ENCODE peak calls at places on chromosomes 7 and 10, in ten cellular contexts. W, R, O, D, Z, J, V, K, F and G are unnamed samples.

GRCh38 chr10:60942604-60943269 is 1.2 kb downstream of the RHOBTB1 start:
- DNase-seq in K (peak), Z (no peak), R (peak), O (peak), F (no peak), V (peak), J (peak), W (peak), D (peak), G (peak)

GRCh38 chr10:3048114-3049019 is 19.0 kb upstream of the PFKP start:
- DNase-seq in Z (no peak), O (no peak), F (no peak), W (peak), R (no peak), V (no peak), K (no peak), J (no peak), D (no peak), G (peak)

GRCh38 chr7:82443044-82443800 is at the start of gene CACNA2D1:
- DNase-seq in R (peak), O (peak), Z (peak), F (peak), W (peak), V (no peak), J (peak), D (no peak), K (peak), G (peak)

GRCh38 chr10:73339436-73339835 is 19.2 kb downstream of the CFAP70 start:
- DNase-seq in Z (no peak), K (no peak), O (no peak), F (no peak), W (no peak), J (no peak), R (peak), V (no peak), D (peak), G (no peak)

GRCh38 chr10:98074315-98074911 is 44.0 kb upstream of the CRTAC1 start:
- DNase-seq in K (peak), D (peak), R (no peak), J (peak), Z (no peak), O (no peak), W (no peak), F (no peak), V (no peak), G (peak)

GRCh38 chr10:92839191-92840085 is 8.9 kb upstream of the EXOC6 start:
- DNase-seq in O (peak), Z (peak), R (peak), J (peak), K (peak), W (peak), D (no peak), V (peak), F (peak), G (peak)

GRCh38 chr10:6102128-6102527 is 13.3 kb downstream of the RBM17 start:
- DNase-seq in R (no peak), O (no peak), Z (no peak), V (no peak), J (no peak), K (no peak), W (no peak), F (no peak), D (no peak), G (no peak)

GRCh38 chr7:45217358-45217757 is 59.8 kb downstream of the RAMP3 start:
- DNase-seq in K (peak), J (no peak), W (no peak), D (peak), Z (peak), F (no peak), R (no peak), O (no peak), V (no peak), G (peak)

GRCh38 chr7:47636111-47636692 is 54.3 kb upstream of the TNS3 start:
- DNase-seq in W (no peak), Z (no peak), D (no peak), J (no peak), V (no peak), R (no peak), F (peak), K (no peak), O (peak), G (peak)

GRCh38 chr10:110783509-110784103 is 88.1 kb upstream of the PDCD4 start:
- DNase-seq in K (no peak), F (no peak), W (peak), D (no peak), O (no peak), J (no peak), V (no peak), R (no peak), Z (no peak), G (no peak)

GRCh38 chr7:42292991-42293521 is 56.0 kb upstream of the GLI3 start:
- DNase-seq in Z (no peak), F (no peak), J (no peak), R (no peak), W (no peak), V (peak), K (no peak), O (no peak), D (peak), G (no peak)

GRCh38 chr10:79273603-79274002 is 73.7 kb upstream of the PPIF start:
- DNase-seq in O (peak), Z (no peak), V (no peak), D (no peak), K (no peak), J (no peak), W (no peak), F (no peak), R (peak), G (no peak)

GRCh38 chr7:1941464-1942025 is 271.5 kb downstream of the ELFN1 start:
- DNase-seq in V (no peak), K (no peak), F (peak), D (no peak), W (no peak), R (peak), J (no peak), Z (no peak), O (peak), G (no peak)

GRCh38 chr10:88978463-88978862 is 12.1 kb upstream of the FAS start:
- DNase-seq in Z (no peak), K (no peak), D (no peak), V (no peak), F (no peak), J (no peak), O (no peak), R (no peak), W (no peak), G (no peak)

GRCh38 chr10:133474833-133475734 is 21.3 kb downstream of the SCART1 start:
- DNase-seq in O (no peak), D (no peak), Z (no peak), K (no peak), F (peak), V (no peak), W (no peak), R (no peak), J (no peak), G (no peak)

GRCh38 chr7:38932509-38933168 is 23.6 kb upstream of the VPS41 start:
- DNase-seq in F (peak), J (peak), R (peak), D (no peak), K (peak), O (peak), W (peak), Z (peak), V (peak), G (peak)

GRCh38 chr10:110546077-110546476 is 21.4 kb upstream of the SMC3 start:
- DNase-seq in K (no peak), F (no peak), R (no peak), W (peak), O (no peak), D (no peak), Z (no peak), V (no peak), J (no peak), G (no peak)

GRCh38 chr10:55002420-55002819 is 201.4 kb upstream of the PCDH15 start:
- DNase-seq in W (no peak), F (no peak), J (no peak), O (no peak), Z (no peak), V (no peak), D (no peak), K (no peak), R (no peak), G (no peak)

GRCh38 chr7:150408393-150409299 is 29.5 kb downstream of the ZNF775 start:
- DNase-seq in J (no peak), K (peak), D (no peak), V (no peak), O (no peak), F (no peak), R (no peak), Z (no peak), W (no peak), G (no peak)

GRCh38 chr7:97555845-97556431 is 175.9 kb upstream of the TAC1 start:
- DNase-seq in V (no peak), D (peak), F (no peak), J (peak), R (no peak), Z (no peak), O (no peak), W (no peak), K (no peak), G (no peak)

GRCh38 chr7:44236333-44236728 is 35.6 kb downstream of the YKT6 start:
- DNase-seq in V (no peak), D (no peak), F (no peak), W (no peak), R (no peak), O (no peak), K (no peak), Z (no peak), J (peak), G (peak)

GRCh38 chr7:124351950-124352349 is 319.1 kb upstream of the TMEM229A start:
- DNase-seq in R (no peak), V (peak), O (peak), J (peak), W (no peak), F (no peak), D (no peak), Z (no peak), K (no peak), G (no peak)

GRCh38 chr7:17005277-17005676 is 123.5 kb upstream of the AGR3 start:
- DNase-seq in O (no peak), R (no peak), J (no peak), K (no peak), F (no peak), D (no peak), V (no peak), Z (no peak), W (no peak), G (no peak)

GRCh38 chr7:50265968-50266694 is 38.4 kb upstream of the IKZF1 start:
- DNase-seq in F (no peak), O (no peak), Z (no peak), D (no peak), V (no peak), J (no peak), K (no peak), W (no peak), R (no peak), G (no peak)

GRCh38 chr7:121401896-121402295 is 5.8 kb upstream of the FAM3C start:
- DNase-seq in V (no peak), O (no peak), W (peak), Z (no peak), J (no peak), K (no peak), F (no peak), D (no peak), R (no peak), G (peak)

GRCh38 chr10:69624245-69624786 is 5.7 kb upstream of the FAM241B start:
- DNase-seq in K (no peak), D (no peak), F (no peak), V (no peak), W (no peak), O (no peak), Z (no peak), R (no peak), J (no peak), G (no peak)

GRCh38 chr10:110862961-110863360 is 8.8 kb upstream of the PDCD4 start:
- DNase-seq in Z (no peak), V (no peak), R (no peak), J (no peak), D (no peak), F (no peak), W (peak), K (no peak), O (no peak), G (no peak)

GRCh38 chr7:137697026-137697425 is 149.7 kb downstream of the DGKI start:
- DNase-seq in Z (no peak), W (peak), V (no peak), D (no peak), F (no peak), R (no peak), K (no peak), J (no peak), O (no peak), G (no peak)

GRCh38 chr7:107078517-107078966 is 34.0 kb downstream of the PRKAR2B start:
- DNase-seq in D (peak), R (no peak), Z (peak), J (no peak), V (peak), K (no peak), O (no peak), F (no peak), W (peak), G (peak)

GRCh38 chr10:100216006-100216405 is 13.4 kb downstream of the CHUK start:
- DNase-seq in O (no peak), J (no peak), V (no peak), D (no peak), W (no peak), F (no peak), Z (no peak), R (no peak), K (no peak), G (no peak)

GRCh38 chr7:134478707-134479106 is 19.8 kb upstream of the AKR1B1 start:
- DNase-seq in J (no peak), F (no peak), O (no peak), K (no peak), D (peak), W (no peak), R (no peak), Z (no peak), V (no peak), G (peak)

GRCh38 chr7:50849991-50850390 is 67.3 kb upstream of the GRB10 start:
- DNase-seq in K (no peak), D (no peak), F (no peak), R (no peak), Z (no peak), W (no peak), J (no peak), V (no peak), O (no peak), G (no peak)

GRCh38 chr10:132183046-132183445 is 3.7 kb upstream of the DPYSL4 start:
- DNase-seq in D (peak), V (peak), K (peak), O (no peak), F (no peak), R (no peak), W (no peak), Z (no peak), J (no peak), G (no peak)

GRCh38 chr10:8636371-8636770 is 581.9 kb downstream of the GATA3 start:
- DNase-seq in V (no peak), R (no peak), D (no peak), Z (no peak), J (no peak), O (no peak), F (no peak), W (no peak), K (no peak), G (no peak)

GRCh38 chr7:50660040-50660829 is 95.0 kb upstream of the DDC start:
- DNase-seq in F (no peak), O (no peak), R (no peak), W (no peak), V (no peak), J (no peak), D (no peak), K (no peak), Z (no peak), G (no peak)

GRCh38 chr10:128035557-128035973 is 90.7 kb downstream of the MKI67 start:
- DNase-seq in J (peak), F (no peak), W (peak), R (peak), D (peak), V (no peak), O (peak), K (no peak), Z (peak), G (no peak)

GRCh38 chr10:69406816-69407580 is 9.7 kb downstream of the TACR2 start:
- DNase-seq in Z (no peak), D (no peak), F (no peak), K (no peak), V (no peak), J (no peak), O (no peak), W (no peak), R (no peak), G (no peak)

GRCh38 chr7:11817111-11817710 is 14.8 kb downstream of the THSD7A start:
- DNase-seq in J (peak), V (no peak), K (no peak), O (no peak), R (no peak), D (no peak), Z (no peak), W (no peak), F (no peak), G (no peak)

DNA sequence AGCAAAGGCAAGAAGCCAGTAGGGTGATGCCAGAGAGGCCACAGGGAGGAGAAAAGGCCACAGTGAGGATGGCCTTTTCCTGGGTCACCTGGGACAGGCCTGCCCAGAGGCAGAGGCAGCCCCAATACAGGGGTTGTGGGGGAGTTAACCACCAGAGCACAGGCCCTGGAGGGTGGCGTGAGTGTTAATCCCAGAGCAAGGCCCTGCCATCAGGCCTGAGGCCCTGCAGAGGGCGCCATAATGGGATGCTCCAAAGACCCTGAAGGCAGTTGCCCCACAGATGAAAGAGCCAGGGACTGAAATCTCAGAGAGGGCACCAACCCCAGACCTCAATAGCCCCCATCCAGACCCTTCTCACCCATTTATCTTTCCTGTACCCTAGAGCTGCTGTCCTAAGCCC is 23.9 kb downstream of the SLC13A4 start:
- DNase-seq in R (no peak), K (no peak), W (no peak), V (no peak), Z (no peak), D (no peak), O (no peak), F (no peak), J (peak), G (no peak)
- TF ChIP-seq CTCF in R (no peak), K (no peak), W (no peak), V (no peak), Z (no peak), D (peak), O (peak), F (no peak), J (peak), G (no peak)

DNA sequence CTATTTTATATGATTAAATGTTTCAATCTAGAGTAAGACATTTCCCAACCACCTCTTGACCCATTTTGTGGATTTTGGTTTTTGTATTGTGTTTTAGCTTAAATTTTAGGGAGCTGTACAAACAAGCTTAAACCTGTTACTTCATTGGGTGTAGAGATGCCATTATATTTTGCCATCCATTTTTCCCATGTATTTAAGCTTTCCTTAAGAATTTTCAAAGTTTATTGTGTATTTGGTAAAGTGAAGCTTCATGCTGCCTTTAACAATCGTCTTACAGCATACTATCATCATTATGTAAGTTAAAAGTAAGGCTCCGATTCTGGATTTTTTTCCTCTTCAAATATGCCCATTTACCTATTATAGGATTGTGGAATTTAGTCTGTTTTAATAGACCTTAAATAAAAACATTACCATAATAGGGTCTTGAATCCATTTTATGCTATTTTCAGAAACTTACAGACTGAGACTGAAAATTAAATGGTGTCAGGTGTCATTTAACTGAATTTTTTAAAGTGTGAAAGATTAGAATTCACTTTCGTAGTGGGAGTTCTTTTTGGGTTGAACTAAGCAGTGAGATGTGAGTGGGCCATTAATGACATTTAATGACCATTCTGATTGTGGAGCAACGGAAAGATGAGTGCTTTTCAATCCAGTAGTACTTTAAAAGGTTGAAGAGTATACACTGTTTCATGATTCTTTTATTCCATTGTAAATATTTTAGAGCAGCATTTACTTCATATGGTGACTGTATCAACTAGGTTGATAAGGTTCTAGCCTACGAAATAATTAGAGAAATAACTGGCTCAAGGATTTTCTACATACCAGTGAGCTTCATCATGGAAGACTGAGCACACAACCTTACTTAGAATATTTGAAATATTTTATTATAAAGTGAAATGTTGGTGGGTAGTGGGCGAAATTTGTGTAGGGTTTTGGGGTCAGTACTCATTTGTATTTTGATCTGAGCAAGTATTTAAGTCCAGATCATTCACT is 2.4 kb downstream of the KMT2E start:
- DNase-seq in Z (no peak), J (no peak), K (no peak), W (peak), O (no peak), V (no peak), F (no peak), R (no peak), D (no peak), G (peak)
- H3K4me3 ChIP-seq in Z (peak), J (peak), K (peak), W (peak), O (peak), V (no peak), F (peak), R (peak), D (peak), G (peak)

GRCh38 chr10:43827853-43828252 is 179.2 kb upstream of the ZNF32 start:
- DNase-seq in Z (no peak), O (no peak), F (no peak), J (no peak), K (no peak), W (no peak), V (no peak), D (no peak), R (no peak), G (no peak)

GRCh38 chr10:43824934-43825333 is 176.3 kb upstream of the ZNF32 start:
- DNase-seq in J (no peak), O (peak), W (peak), K (no peak), F (peak), V (peak), R (peak), Z (no peak), D (no peak), G (peak)

GRCh38 chr10:43823237-43823605 is 174.5 kb upstream of the ZNF32 start:
- DNase-seq in Z (no peak), V (no peak), O (no peak), W (peak), J (no peak), F (no peak), R (no peak), D (no peak), K (no peak), G (no peak)

GRCh38 chr10:43825984-43826383 is 177.3 kb upstream of the ZNF32 start:
- DNase-seq in F (peak), W (no peak), Z (no peak), K (no peak), D (no peak), V (no peak), O (no peak), R (no peak), J (no peak), G (no peak)

GRCh38 chr10:43825421-43825820 is 176.7 kb upstream of the ZNF32 start:
- DNase-seq in V (no peak), W (no peak), Z (no peak), O (no peak), K (no peak), D (no peak), J (no peak), F (no peak), R (no peak), G (no peak)
- TF ChIP-seq CTCF in V (no peak), W (no peak), Z (no peak), O (no peak), K (no peak), D (no peak), J (no peak), F (no peak), R (no peak), G (no peak)

DNA sequence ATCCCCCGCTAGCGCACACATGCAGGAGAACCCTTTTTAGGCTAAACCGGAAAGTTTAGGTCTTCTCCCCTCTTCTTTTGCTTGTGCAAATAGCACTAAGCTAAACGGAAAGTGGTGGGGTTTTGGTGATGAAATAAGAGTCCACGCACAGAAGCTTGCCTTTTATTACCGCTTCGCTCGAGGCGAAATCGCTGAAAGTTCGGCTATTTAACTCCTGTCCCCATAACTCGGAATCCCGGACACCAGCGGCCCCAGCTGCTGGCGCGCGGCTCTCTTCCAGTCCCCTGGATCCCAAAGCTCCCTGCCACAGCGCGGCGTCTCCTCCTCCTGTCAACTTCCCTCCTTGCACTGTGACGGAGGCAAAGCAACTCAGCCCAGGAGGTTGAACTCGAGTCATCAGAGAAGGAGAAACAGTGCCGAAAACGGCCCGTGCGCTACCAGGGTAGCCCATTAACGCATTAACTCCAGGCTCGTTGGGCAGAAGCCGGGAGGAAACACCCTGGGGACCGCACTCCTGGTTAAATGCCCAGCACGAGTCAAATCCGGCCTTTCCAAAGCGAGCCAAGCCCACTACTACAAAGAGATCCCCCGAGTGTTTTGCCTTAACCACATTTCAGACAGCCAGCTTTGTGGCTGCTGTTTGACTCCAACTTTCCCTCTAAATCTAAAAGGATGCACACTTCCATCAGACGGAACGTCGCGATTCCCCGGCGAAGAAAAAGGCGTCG is 1.3 kb downstream of the SEMA3D start:
- DNase-seq in O (peak), F (peak), J (peak), D (peak), R (peak), Z (peak), K (peak), V (peak), W (peak), G (peak)
- H3K4me3 ChIP-seq in O (peak), F (peak), J (peak), D (peak), R (peak), Z (peak), K (peak), V (no peak), W (peak), G (peak)